ENCODE peak calls at places on chromosomes 12 and 14, in nine cellular contexts. H is psoas muscle, L is endodermal cell, R is IMR-90, B is ascending aorta, A is Peyer's patch, E is tibial artery, T is neural progenitor cell, D is lung. N is an unnamed sample.

GRCh38 chr14:80567905-80568512 is 356.7 kb upstream of the DIO2 start:
- DNase-seq in T (no peak), R (peak; percentile 68), B (no peak), L (no peak), H (no peak), D (no peak), A (no peak), E (no peak), N (peak; percentile 97)

GRCh38 chr12:15767301-15767700 is 21.9 kb downstream of the EPS8 start:
- DNase-seq in B (no peak), E (no peak), T (no peak), H (no peak), L (no peak), R (no peak), A (no peak), D (no peak), N (no peak)

GRCh38 chr12:63889721-63890509 is 45.4 kb downstream of the SRGAP1 start:
- DNase-seq in B (no peak), L (no peak), E (no peak), H (no peak), R (no peak), T (no peak), D (no peak), A (no peak), N (no peak)

GRCh38 chr12:6069452-6070093 is 54.9 kb downstream of the VWF start:
- DNase-seq in H (no peak), L (no peak), T (no peak), A (no peak), E (no peak), R (peak; percentile 96), D (peak; percentile 45), B (no peak), N (peak; percentile 82)

GRCh38 chr12:3135522-3136461 is 58.6 kb downstream of the TSPAN9 start:
- DNase-seq in B (no peak), T (peak; percentile 84), R (peak; percentile 80), E (no peak), L (peak; percentile 91), D (no peak), A (peak; percentile 22), H (no peak), N (peak; percentile 69)

GRCh38 chr14:73741386-73741875 is 27.2 kb upstream of the PNMA1 start:
- DNase-seq in R (peak; percentile 66), D (peak; percentile 74), L (peak; percentile 92), B (no peak), E (peak; percentile 88), T (peak; percentile 60), A (peak; percentile 72), H (peak; percentile 80), N (peak; percentile 79)

GRCh38 chr14:99995700-99996356 is 69.4 kb upstream of the EVL start:
- DNase-seq in A (peak; percentile 82), E (peak; percentile 70), L (peak; percentile 91), B (no peak), T (peak; percentile 76), R (peak; percentile 54), H (no peak), D (peak; percentile 67), N (peak; percentile 57)

GRCh38 chr12:83960767-83961166 is 951.8 kb downstream of the SLC6A15 start:
- DNase-seq in A (no peak), B (no peak), R (no peak), L (no peak), E (no peak), H (no peak), T (no peak), D (no peak), N (no peak)

GRCh38 chr12:65656156-65656885 is 168.0 kb upstream of the HMGA2 start:
- DNase-seq in L (no peak), B (no peak), D (no peak), H (no peak), E (no peak), T (no peak), R (no peak), A (no peak), N (peak; percentile 49)

GRCh38 chr12:90854136-90854689 is 100.8 kb downstream of the CCER1 start:
- DNase-seq in A (no peak), E (no peak), L (peak; percentile 58), B (no peak), D (no peak), T (peak; percentile 75), H (no peak), R (peak; percentile 63), N (peak; percentile 46)

GRCh38 chr12:44774815-44775411 is 101.2 kb downstream of the NELL2 start:
- DNase-seq in T (peak; percentile 68), R (peak; percentile 1), D (no peak), L (peak; percentile 94), E (no peak), B (no peak), A (peak; percentile 40), H (no peak), N (peak; percentile 15)

GRCh38 chr14:60646202-60646886 is 2.9 kb downstream of the SIX1 start:
- DNase-seq in R (no peak), E (no peak), H (peak; percentile 51), L (peak; percentile 72), D (no peak), B (no peak), A (no peak), T (peak; percentile 51), N (peak; percentile 46)
- H3K36me3 ChIP-seq in R (peaks cover 34% of the 10 kb centered on the region), E (no peaks in the 10 kb centered on the region), H (no peaks in the 10 kb centered on the region), L (no peaks in the 10 kb centered on the region), D (no peaks in the 10 kb centered on the region), B (no peaks in the 10 kb centered on the region), A (no peaks in the 10 kb centered on the region), T (no peaks in the 10 kb centered on the region), N (peaks cover 2% of the 10 kb centered on the region)

GRCh38 chr12:69066420-69067373 is 133.7 kb upstream of the CPM start:
- DNase-seq in B (no peak), H (no peak), E (no peak), R (no peak), L (peak; percentile 75), A (no peak), D (no peak), T (no peak), N (no peak)
- TF ChIP-seq CTCF in B (no peak), H (no peak), E (no peak), R (no peak), L (peak; percentile 20), A (no peak), D (no peak), T (no peak), N (no peak)

DNA sequence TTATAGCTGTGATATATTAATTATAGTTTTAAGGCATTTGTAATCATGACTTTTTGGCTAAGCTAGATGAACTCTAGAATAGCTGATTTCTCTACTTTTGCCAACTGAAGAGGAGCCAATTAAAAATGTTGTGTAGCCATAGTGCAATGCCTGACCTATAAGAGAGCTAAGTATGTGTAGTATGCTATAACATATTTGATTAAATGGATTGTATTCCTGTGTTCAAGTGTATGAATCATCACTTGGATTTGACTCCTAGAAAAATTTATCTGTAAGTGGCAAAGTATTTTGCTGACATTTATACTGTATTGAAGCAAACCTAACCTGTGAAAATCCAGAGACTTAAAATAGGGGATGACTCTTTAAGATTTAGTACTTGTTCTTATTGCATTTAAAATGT is 34.2 kb downstream of the PCNX4 start:
- DNase-seq in D (no peak), L (no peak), A (no peak), R (peak; percentile 32), E (no peak), T (no peak), B (no peak), H (no peak), N (no peak)
- H3K36me3 ChIP-seq in D (peaks cover 38% of the 10 kb centered on the region), L (peaks cover 92% of the 10 kb centered on the region), A (peaks cover 65% of the 10 kb centered on the region), R (peaks cover 33% of the 10 kb centered on the region), E (peaks cover 63% of the 10 kb centered on the region), T (peaks cover 40% of the 10 kb centered on the region), B (peaks cover 72% of the 10 kb centered on the region), H (peaks cover 23% of the 10 kb centered on the region), N (peaks cover 10% of the 10 kb centered on the region)

DNA sequence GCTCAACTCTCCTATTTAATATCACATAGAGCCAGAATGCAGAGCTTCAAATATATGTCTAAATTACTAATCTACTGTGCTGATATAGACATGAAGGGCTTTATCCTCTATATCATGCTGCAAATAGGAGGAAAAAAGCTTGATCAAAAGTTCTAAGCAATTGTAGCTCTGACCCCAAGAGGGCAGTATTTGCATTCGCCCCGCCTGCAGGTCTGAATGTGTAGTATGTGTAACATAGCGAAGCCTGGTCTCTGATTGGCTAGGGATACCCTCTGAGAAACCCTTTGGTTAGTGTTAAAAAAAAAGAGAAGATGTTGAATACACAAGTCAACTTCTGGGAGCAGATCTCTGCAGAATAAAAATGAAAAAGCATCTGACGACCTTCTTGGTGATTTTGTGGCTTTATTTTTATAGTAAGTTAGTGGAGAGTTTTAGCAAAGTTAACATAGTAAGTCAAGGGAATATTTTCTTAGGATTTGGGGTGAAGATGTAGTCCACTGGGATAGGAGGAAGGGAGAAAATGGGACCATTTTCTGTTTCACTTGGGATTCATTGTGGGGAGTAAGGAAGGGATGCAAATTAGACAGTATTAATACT is 151.6 kb upstream of the OR4E1 start:
- DNase-seq in A (no peak), D (no peak), H (no peak), L (peak; percentile 77), B (no peak), T (peak; percentile 74), E (no peak), R (peak; percentile 4), N (peak; percentile 62)
- TF ChIP-seq CTCF in A (no peak), D (no peak), H (no peak), L (peak; percentile 91), B (no peak), T (peak; percentile 83), E (no peak), R (peak; percentile 23), N (peak; percentile 59)

DNA sequence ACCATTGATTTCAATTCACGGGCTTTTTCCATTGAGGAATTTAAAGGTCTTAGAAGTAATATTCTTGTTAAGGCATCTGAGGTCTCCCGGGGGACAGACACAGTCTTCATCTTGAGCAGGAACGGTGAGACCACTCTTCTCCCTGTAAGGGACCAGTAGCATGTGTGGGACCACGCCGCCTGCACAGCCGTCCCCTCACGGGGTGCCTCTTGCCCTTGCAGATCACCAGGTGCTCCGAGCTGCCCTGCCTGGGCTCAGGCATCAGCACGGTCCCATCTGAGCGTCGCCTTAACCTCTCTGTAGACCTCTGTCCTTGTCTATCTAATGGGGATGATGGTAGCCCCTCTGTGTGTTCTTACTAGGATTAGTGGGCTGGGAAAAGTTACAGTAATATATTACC is 74.1 kb downstream of the PPP2R5C start:
- DNase-seq in H (no peak), D (no peak), B (no peak), E (no peak), L (no peak), R (no peak), A (no peak), T (no peak), N (no peak)
- H3K36me3 ChIP-seq in H (no peaks in the 10 kb centered on the region), D (no peaks in the 10 kb centered on the region), B (peaks cover 3% of the 10 kb centered on the region), E (peaks cover 5% of the 10 kb centered on the region), L (peaks cover 14% of the 10 kb centered on the region), R (peaks cover 4% of the 10 kb centered on the region), A (peaks cover 5% of the 10 kb centered on the region), T (no peaks in the 10 kb centered on the region), N (no peaks in the 10 kb centered on the region)

GRCh38 chr12:4355843-4356327 is 23.6 kb downstream of the FGF23 start:
- DNase-seq in L (peak; percentile 99), A (no peak), B (no peak), E (no peak), D (no peak), T (peak; percentile 67), H (peak; percentile 55), R (peak; percentile 8), N (peak; percentile 40)
- TF ChIP-seq CTCF in L (peak; percentile 98), A (no peak), B (no peak), E (no peak), D (no peak), T (peak; percentile 72), H (peak; percentile 34), R (peak; percentile 41), N (peak; percentile 62)

GRCh38 chr12:131752457-131752856 is 41.6 kb downstream of the SFSWAP start:
- DNase-seq in E (peak; percentile 38), A (no peak), D (no peak), B (no peak), L (peak; percentile 60), H (no peak), R (no peak), T (peak; percentile 58), N (no peak)
- H3K36me3 ChIP-seq in E (peaks cover 98% of the 10 kb centered on the region), A (peaks cover 78% of the 10 kb centered on the region), D (peaks cover 19% of the 10 kb centered on the region), B (peaks cover 84% of the 10 kb centered on the region), L (peaks cover 92% of the 10 kb centered on the region), H (peaks cover 2% of the 10 kb centered on the region), R (peaks cover 55% of the 10 kb centered on the region), T (no peaks in the 10 kb centered on the region), N (peaks cover 36% of the 10 kb centered on the region)

N was measured in bronchial epithelial cell.